ENCODE peak calls at places on chromosomes 6 and 20, in four cellular contexts. P is uterus; N is CD4-positive, alpha-beta T cell; W is nephron progenitor cell. X is an unnamed sample.

GRCh38 chr6:129748901-129749748 is 39.1 kb upstream of the ARHGAP18 start:
- DNase-seq in P (no peak), N (no peak), W (no peak), X (no peak)

GRCh38 chr20:62819494-62820174 is 2.8 kb downstream of the COL9A3 start:
- DNase-seq in P (no peak), N (no peak), W (no peak), X (no peak)

GRCh38 chr6:90385914-90386313 is 89.3 kb upstream of the BACH2 start:
- DNase-seq in P (no peak), N (no peak), W (no peak), X (no peak)

GRCh38 chr20:24915892-24916291 is 33.2 kb upstream of the CST7 start:
- DNase-seq in P (no peak), N (no peak), W (no peak), X (no peak)

GRCh38 chr6:170227521-170227983 is 63.3 kb downstream of the DLL1 start:
- DNase-seq in P (no peak), N (no peak), W (no peak), X (no peak)

GRCh38 chr6:133542056-133542821 is 301.1 kb downstream of the EYA4 start:
- DNase-seq in P (no peak), N (no peak), W (no peak), X (no peak)

GRCh38 chr6:100663219-100663863 is 198.6 kb upstream of the SIM1 start:
- DNase-seq in P (no peak), N (no peak), W (no peak), X (no peak)

GRCh38 chr6:46757206-46757564 is 10.5 kb downstream of the ANKRD66 start:
- DNase-seq in P (no peak), N (no peak), W (no peak), X (no peak)

GRCh38 chr6:85008311-85009015 is 244.1 kb upstream of the TBX18 start:
- DNase-seq in P (no peak), N (no peak), W (no peak), X (no peak)

GRCh38 chr6:144758602-144759001 is 473.5 kb downstream of the UTRN start:
- DNase-seq in P (no peak), N (no peak), W (no peak), X (no peak)

GRCh38 chr20:63027425-63028389 is 20.9 kb upstream of the BHLHE23 start:
- DNase-seq in P (no peak), N (no peak), W (no peak), X (no peak)

GRCh38 chr20:50350510-50351249 is 159.5 kb upstream of the PTPN1 start:
- DNase-seq in P (no peak), N (no peak), W (no peak), X (no peak)

GRCh38 chr6:114955363-114955762 is 612.5 kb upstream of the HS3ST5 start:
- DNase-seq in P (no peak), N (no peak), W (no peak), X (no peak)

GRCh38 chr6:159099311-159099710 is 54.5 kb upstream of the TAGAP start:
- DNase-seq in P (no peak), N (no peak), W (no peak), X (no peak)

GRCh38 chr6:20202070-20202658 is 10.1 kb downstream of the MBOAT1 start:
- DNase-seq in P (no peak), N (no peak), W (no peak), X (no peak)

GRCh38 chr6:158620963-158621693 is 23.4 kb downstream of the DYNLT1 start:
- DNase-seq in P (no peak), N (no peak), W (no peak), X (no peak)

GRCh38 chr6:157099912-157100593 is 223.3 kb downstream of the TMEM242 start:
- DNase-seq in P (no peak), N (peak), W (no peak), X (no peak)

GRCh38 chr6:90947184-90948064 is 360.6 kb upstream of the MAP3K7 start:
- DNase-seq in P (no peak), N (no peak), W (no peak), X (no peak)

GRCh38 chr6:169920359-169921020 is 169.1 kb downstream of the ERMARD start:
- DNase-seq in P (no peak), N (no peak), W (no peak), X (no peak)

GRCh38 chr6:169382735-169383134 is 129.1 kb upstream of the THBS2 start:
- DNase-seq in P (no peak), N (no peak), W (no peak), X (no peak)

GRCh38 chr20:56517211-56517610 is 7.3 kb upstream of the FAM209A start:
- DNase-seq in P (no peak), N (no peak), W (no peak), X (no peak)

GRCh38 chr20:19205999-19206398 is 6.4 kb upstream of the SLC24A3 start:
- DNase-seq in P (peak), N (peak), W (peak), X (peak)

GRCh38 chr20:62427172-62428007 is at the start of gene RBBP8NL:
- DNase-seq in P (no peak), N (no peak), W (no peak), X (peak)

GRCh38 chr6:85185977-85186376 is 263.9 kb upstream of the NT5E start:
- DNase-seq in P (no peak), N (no peak), W (no peak), X (no peak)

GRCh38 chr20:46324960-46325703 is 16.8 kb upstream of the CDH22 start:
- DNase-seq in P (no peak), N (no peak), W (no peak), X (no peak)

GRCh38 chr6:81589465-81590313 is 162.8 kb downstream of the TENT5A start:
- DNase-seq in P (no peak), N (no peak), W (no peak), X (no peak)

GRCh38 chr6:123171341-123171740 is 175.3 kb downstream of the CLVS2 start:
- DNase-seq in P (no peak), N (no peak), W (no peak), X (no peak)

GRCh38 chr20:33323236-33323635 is 40.2 kb downstream of the BPIFB1 start:
- DNase-seq in P (no peak), N (no peak), W (no peak), X (no peak)

GRCh38 chr6:159467473-159468041 is 225.5 kb downstream of the SOD2 start:
- DNase-seq in P (no peak), N (no peak), W (no peak), X (no peak)

GRCh38 chr20:2687514-2687913 is 5.1 kb upstream of the EBF4 start:
- DNase-seq in P (no peak), N (no peak), W (no peak), X (no peak)

GRCh38 chr6:37809144-37809543 is 10.4 kb upstream of the ZFAND3 start:
- DNase-seq in P (no peak), N (no peak), W (no peak), X (no peak)

GRCh38 chr6:3159805-3160781 is 2.7 kb upstream of the TUBB2A start:
- DNase-seq in P (peak), N (peak), W (no peak), X (no peak)

GRCh38 chr6:111150577-111150976 is 63.3 kb downstream of the SLC16A10 start:
- DNase-seq in P (no peak), N (no peak), W (no peak), X (no peak)

GRCh38 chr6:142411145-142411544 is 109.3 kb downstream of the ADGRG6 start:
- DNase-seq in P (no peak), N (no peak), W (no peak), X (no peak)

GRCh38 chr6:142407685-142408273 is 106.0 kb downstream of the ADGRG6 start:
- DNase-seq in P (no peak), N (no peak), W (no peak), X (no peak)

GRCh38 chr6:142406131-142406530 is 104.3 kb downstream of the ADGRG6 start:
- DNase-seq in P (no peak), N (no peak), W (no peak), X (no peak)

GRCh38 chr6:142409794-142410193 is 108.0 kb downstream of the ADGRG6 start:
- DNase-seq in P (no peak), N (no peak), W (no peak), X (no peak)

DNA sequence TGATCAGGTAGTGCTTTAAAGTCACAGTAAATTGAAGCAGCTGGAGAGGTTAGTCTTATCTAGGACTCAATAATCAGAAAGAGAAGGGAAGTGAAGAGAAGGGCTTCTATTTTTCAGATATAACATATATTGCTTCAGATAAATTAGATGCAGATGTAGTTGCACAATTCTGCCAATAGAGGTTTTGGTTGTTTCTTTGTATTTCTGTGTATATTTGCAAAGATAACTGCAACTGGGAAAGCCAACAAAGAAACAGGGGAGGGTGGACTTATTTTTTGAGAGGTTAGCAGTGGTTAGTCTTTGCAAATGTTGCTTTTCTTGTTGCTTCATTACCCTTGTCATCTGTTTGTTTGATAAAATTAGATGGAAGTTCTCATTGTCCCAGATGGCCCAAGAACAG is 106.6 kb downstream of the ADGRG6 start:
- DNase-seq in P (no peak), N (no peak), W (no peak), X (no peak)
- TF ChIP-seq CTCF in P (no peak), N (no peak), W (no peak), X (peak)

DNA sequence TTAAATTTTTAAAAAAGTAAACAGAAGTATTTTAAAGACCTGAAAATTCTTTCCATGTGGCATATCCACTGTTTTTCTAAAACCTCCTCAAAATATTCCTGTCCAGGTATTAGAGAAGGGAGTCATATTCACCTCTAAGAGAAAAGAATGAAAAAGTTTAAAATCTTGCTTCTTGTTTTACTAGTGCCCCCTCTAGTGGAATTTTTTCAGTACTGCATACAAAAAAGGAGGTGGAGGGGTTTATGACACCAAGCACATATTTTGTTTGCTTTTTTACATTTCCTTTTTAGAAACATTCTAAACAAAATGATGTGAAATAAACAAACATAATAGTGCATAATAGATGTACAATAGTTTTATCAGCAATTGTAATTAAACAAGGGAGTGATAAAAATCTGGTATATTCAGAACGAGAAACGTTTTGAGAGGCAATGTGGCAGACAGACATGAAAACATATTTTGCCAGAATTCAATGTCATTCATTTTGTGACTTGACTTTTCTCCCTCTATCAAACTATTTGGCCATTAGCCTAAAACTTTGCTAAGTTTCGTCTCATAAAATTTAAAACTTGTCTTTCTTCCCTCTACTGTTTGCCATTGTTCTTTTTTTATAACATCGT is 111.0 kb upstream of the TFAP2D start:
- DNase-seq in P (no peak), N (no peak), W (peak), X (no peak)
- TF ChIP-seq CTCF in P (peak), N (peak), W (peak), X (peak)

GRCh38 chr6:147651249-147652063 is 143.0 kb downstream of the SAMD5 start:
- DNase-seq in P (no peak), N (no peak), W (no peak), X (no peak)
- TF ChIP-seq CTCF in P (no peak), N (no peak), W (no peak), X (no peak)

GRCh38 chr20:53678315-53678989 is 84.8 kb upstream of the ZNF217 start:
- DNase-seq in P (no peak), N (no peak), W (no peak), X (no peak)
- TF ChIP-seq CTCF in P (no peak), N (no peak), W (no peak), X (no peak)

DNA sequence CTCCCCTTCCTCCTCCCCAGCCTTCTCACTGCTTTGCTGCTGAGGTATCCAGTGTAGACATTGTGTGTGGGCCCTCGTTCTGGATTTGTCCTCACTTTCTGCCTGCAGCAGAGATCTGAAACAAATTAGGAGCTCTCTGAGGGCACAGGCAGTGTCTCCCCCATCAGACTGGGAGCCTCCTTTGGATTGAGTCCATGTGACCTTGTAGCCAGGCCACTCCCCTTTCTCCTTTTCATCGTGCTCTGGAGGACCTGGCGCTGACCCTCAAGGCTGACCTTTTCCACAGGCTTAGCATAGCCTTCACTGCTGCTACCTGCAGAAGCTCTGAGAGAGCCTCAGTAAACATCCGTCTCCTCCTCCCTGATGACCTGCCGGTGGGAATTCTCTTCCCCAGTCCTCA is 26.2 kb downstream of the VEGFA start:
- DNase-seq in P (no peak), N (no peak), W (no peak), X (no peak)
- TF ChIP-seq CTCF in P (no peak), N (no peak), W (no peak), X (no peak)

DNA sequence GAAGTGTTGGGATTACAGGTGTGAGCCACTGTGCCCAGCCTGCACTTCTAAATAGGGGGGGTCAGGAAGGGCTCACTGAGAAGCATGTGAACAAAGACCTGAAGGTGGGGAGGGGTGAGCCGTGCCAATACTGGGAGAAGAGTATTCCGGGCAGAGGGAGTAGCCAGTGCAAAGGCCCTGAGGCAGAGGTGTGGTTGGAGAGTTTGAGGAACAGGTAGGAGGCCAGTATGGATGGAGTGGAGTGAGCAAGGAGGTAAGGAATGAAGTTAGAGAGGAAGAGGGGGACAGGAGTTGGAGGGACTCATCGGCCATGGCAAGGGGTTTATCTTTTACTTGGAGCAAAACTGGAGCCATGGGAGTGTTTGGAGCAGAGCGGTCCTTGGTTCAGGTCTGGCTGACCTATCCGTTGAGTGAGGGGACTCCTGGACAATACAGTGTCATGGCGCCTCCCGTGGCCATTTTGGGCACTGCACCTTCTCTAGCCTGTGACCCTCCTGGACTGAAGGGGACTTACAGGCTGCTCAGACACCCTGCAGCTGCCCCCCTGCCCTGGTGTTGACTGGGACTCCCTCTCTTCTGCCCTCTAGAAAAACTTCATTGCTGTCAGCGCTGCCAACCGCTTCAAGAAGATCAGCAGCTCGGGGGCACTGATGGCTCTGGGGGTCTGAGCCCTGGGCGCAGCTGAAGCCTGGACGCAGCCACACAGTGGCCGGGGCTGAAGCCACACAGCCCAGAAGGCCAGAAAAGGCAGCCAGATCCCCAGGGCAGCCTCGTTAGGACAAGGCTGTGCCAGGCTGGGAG is 12.1 kb downstream of the FOXS1 start:
- DNase-seq in P (peak), N (peak), W (peak), X (no peak)
- TF ChIP-seq CTCF in P (peak), N (peak), W (peak), X (peak)

DNA sequence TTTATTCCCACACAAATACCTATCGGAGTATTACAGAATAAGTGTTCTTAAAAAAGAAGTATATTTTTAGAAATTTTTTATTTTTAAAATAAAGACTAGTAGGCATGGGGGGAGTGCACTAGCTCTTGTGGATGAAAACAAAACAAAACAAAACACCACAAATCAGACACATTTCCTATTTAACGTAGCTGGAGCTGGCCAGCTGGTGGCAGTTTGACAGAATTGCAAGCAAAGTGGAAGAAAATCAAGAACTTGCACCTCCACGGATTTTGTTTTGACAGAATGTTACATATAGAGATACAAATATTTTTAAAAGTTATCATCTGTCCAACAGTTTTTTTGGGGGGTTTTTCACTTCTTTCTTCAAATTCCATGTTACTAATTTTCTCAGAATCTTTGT is 63.6 kb upstream of the SNRPB2 start:
- DNase-seq in P (no peak), N (no peak), W (no peak), X (no peak)
- TF ChIP-seq CTCF in P (no peak), N (no peak), W (peak), X (peak)